ENCODE peak calls at places on chromosomes 2 and 18, in nine cellular contexts. One of them, this sample, is unnamed.

GRCh38 chr2:64751286-64752260 is 97.9 kb upstream of the SERTAD2 start:
- DNase-seq in globus pallidus: peak
- DNase-seq in GM12864: no peak
- DNase-seq in SW480: peak
- DNase-seq in naive thymus-derived CD8-positive, alpha-beta T cell: no peak
- DNase-seq in activated CD4-positive, alpha-beta T cell treated with anti-CD3 and anti-CD28 coated beads for 24 hours: peak
- DNase-seq in neuronal stem cell: no peak
- DNase-seq in astrocyte of the spinal cord: peak
- DNase-seq in GM04504: peak
- DNase-seq in this sample: peak

GRCh38 chr18:58687871-58688308 is 16.6 kb downstream of the MALT1 start:
- DNase-seq in globus pallidus: no peak
- DNase-seq in GM12864: peak
- DNase-seq in SW480: no peak
- DNase-seq in naive thymus-derived CD8-positive, alpha-beta T cell: peak
- DNase-seq in activated CD4-positive, alpha-beta T cell treated with anti-CD3 and anti-CD28 coated beads for 24 hours: no peak
- DNase-seq in neuronal stem cell: no peak
- DNase-seq in astrocyte of the spinal cord: no peak
- DNase-seq in GM04504: no peak
- DNase-seq in this sample: no peak

GRCh38 chr2:238509151-238509820 is 82.6 kb downstream of the ASB1 start:
- DNase-seq in globus pallidus: no peak
- DNase-seq in GM12864: no peak
- DNase-seq in SW480: no peak
- DNase-seq in naive thymus-derived CD8-positive, alpha-beta T cell: no peak
- DNase-seq in activated CD4-positive, alpha-beta T cell treated with anti-CD3 and anti-CD28 coated beads for 24 hours: no peak
- DNase-seq in neuronal stem cell: peak
- DNase-seq in astrocyte of the spinal cord: peak
- DNase-seq in GM04504: no peak
- DNase-seq in this sample: no peak

GRCh38 chr2:150228936-150229335 is 258.5 kb downstream of the RND3 start:
- DNase-seq in globus pallidus: no peak
- DNase-seq in GM12864: no peak
- DNase-seq in SW480: no peak
- DNase-seq in naive thymus-derived CD8-positive, alpha-beta T cell: no peak
- DNase-seq in activated CD4-positive, alpha-beta T cell treated with anti-CD3 and anti-CD28 coated beads for 24 hours: no peak
- DNase-seq in neuronal stem cell: no peak
- DNase-seq in astrocyte of the spinal cord: no peak
- DNase-seq in GM04504: no peak
- DNase-seq in this sample: no peak

GRCh38 chr2:164816900-164817299 is 24.7 kb downstream of the COBLL1 start:
- DNase-seq in globus pallidus: no peak
- DNase-seq in GM12864: no peak
- DNase-seq in SW480: no peak
- DNase-seq in naive thymus-derived CD8-positive, alpha-beta T cell: no peak
- DNase-seq in activated CD4-positive, alpha-beta T cell treated with anti-CD3 and anti-CD28 coated beads for 24 hours: no peak
- DNase-seq in neuronal stem cell: no peak
- DNase-seq in astrocyte of the spinal cord: no peak
- DNase-seq in GM04504: no peak
- DNase-seq in this sample: no peak

GRCh38 chr18:36903215-36903928 is 74.4 kb downstream of the KIAA1328 start:
- DNase-seq in globus pallidus: no peak
- DNase-seq in GM12864: no peak
- DNase-seq in SW480: no peak
- DNase-seq in naive thymus-derived CD8-positive, alpha-beta T cell: no peak
- DNase-seq in activated CD4-positive, alpha-beta T cell treated with anti-CD3 and anti-CD28 coated beads for 24 hours: no peak
- DNase-seq in neuronal stem cell: no peak
- DNase-seq in astrocyte of the spinal cord: peak
- DNase-seq in GM04504: no peak
- DNase-seq in this sample: peak

GRCh38 chr2:237227190-237227988 is 141.7 kb downstream of the COPS8 start:
- DNase-seq in globus pallidus: no peak
- DNase-seq in GM12864: no peak
- DNase-seq in SW480: peak
- DNase-seq in naive thymus-derived CD8-positive, alpha-beta T cell: no peak
- DNase-seq in activated CD4-positive, alpha-beta T cell treated with anti-CD3 and anti-CD28 coated beads for 24 hours: no peak
- DNase-seq in neuronal stem cell: no peak
- DNase-seq in astrocyte of the spinal cord: peak
- DNase-seq in GM04504: peak
- DNase-seq in this sample: peak

GRCh38 chr2:111135910-111136297 is 15.2 kb downstream of the BCL2L11 start:
- DNase-seq in globus pallidus: no peak
- DNase-seq in GM12864: no peak
- DNase-seq in SW480: no peak
- DNase-seq in naive thymus-derived CD8-positive, alpha-beta T cell: no peak
- DNase-seq in activated CD4-positive, alpha-beta T cell treated with anti-CD3 and anti-CD28 coated beads for 24 hours: no peak
- DNase-seq in neuronal stem cell: no peak
- DNase-seq in astrocyte of the spinal cord: peak
- DNase-seq in GM04504: no peak
- DNase-seq in this sample: peak

GRCh38 chr18:2104620-2105462 is 466.5 kb downstream of the METTL4 start:
- DNase-seq in globus pallidus: peak
- DNase-seq in GM12864: no peak
- DNase-seq in SW480: peak
- DNase-seq in naive thymus-derived CD8-positive, alpha-beta T cell: peak
- DNase-seq in activated CD4-positive, alpha-beta T cell treated with anti-CD3 and anti-CD28 coated beads for 24 hours: peak
- DNase-seq in neuronal stem cell: peak
- DNase-seq in astrocyte of the spinal cord: peak
- DNase-seq in GM04504: no peak
- DNase-seq in this sample: peak

GRCh38 chr2:174827371-174828369 is 63.4 kb upstream of the CHRNA1 start:
- DNase-seq in globus pallidus: no peak
- DNase-seq in GM12864: no peak
- DNase-seq in SW480: no peak
- DNase-seq in naive thymus-derived CD8-positive, alpha-beta T cell: no peak
- DNase-seq in activated CD4-positive, alpha-beta T cell treated with anti-CD3 and anti-CD28 coated beads for 24 hours: no peak
- DNase-seq in neuronal stem cell: no peak
- DNase-seq in astrocyte of the spinal cord: peak
- DNase-seq in GM04504: no peak
- DNase-seq in this sample: no peak